ENCODE peak calls at places on chromosome 16, in five cellular contexts. D is mammary epithelial cell, W is keratinocyte, P is fibroblast of lung, Z is neural progenitor cell. O is an unnamed sample.

GRCh38 chr16:8859913-8860881 is 8.6 kb downstream of the CARHSP1 start:
- DNase-seq in D (peak; percentile 24), W (no peak), P (peak; percentile 78), Z (no peak), O (no peak)

GRCh38 chr16:84827131-84827574 is 7.4 kb downstream of the CRISPLD2 start:
- DNase-seq in D (no peak), W (no peak), P (peak; percentile 60), Z (no peak), O (peak; percentile 5)

GRCh38 chr16:65118866-65119265 is 3.0 kb downstream of the CDH11 start:
- DNase-seq in D (no peak), W (no peak), P (no peak), Z (no peak), O (no peak)

GRCh38 chr16:8760021-8760420 is 37.4 kb downstream of the TMEM186 start:
- DNase-seq in D (no peak), W (no peak), P (no peak), Z (no peak), O (no peak)

GRCh38 chr16:22220714-22221113 is 14.6 kb downstream of the EEF2K start:
- DNase-seq in D (no peak), W (no peak), P (no peak), Z (no peak), O (peak; percentile 91)

GRCh38 chr16:49024896-49025295 is 256.7 kb downstream of the CBLN1 start:
- DNase-seq in D (no peak), W (no peak), P (no peak), Z (no peak), O (no peak)

GRCh38 chr16:17748005-17748719 is 277.4 kb upstream of the XYLT1 start:
- DNase-seq in D (no peak), W (no peak), P (no peak), Z (peak; percentile 43), O (no peak)

GRCh38 chr16:71373073-71373472 is 14.6 kb downstream of the CALB2 start:
- DNase-seq in D (no peak), W (no peak), P (no peak), Z (no peak), O (peak; percentile 29)

GRCh38 chr16:27215660-27216059 is 12.3 kb downstream of the KDM8 start:
- DNase-seq in D (no peak), W (no peak), P (no peak), Z (no peak), O (no peak)

GRCh38 chr16:2056077-2056476 is 8.3 kb downstream of the TSC2 start:
- DNase-seq in D (no peak), W (no peak), P (no peak), Z (no peak), O (peak; percentile 91)

GRCh38 chr16:31085371-31085770 is 3.4 kb downstream of the PRSS53 start:
- DNase-seq in D (no peak), W (no peak), P (no peak), Z (no peak), O (peak; percentile 82)

GRCh38 chr16:72938426-72939164 is 109.3 kb downstream of the ZFHX3 start:
- DNase-seq in D (peak; percentile 32), W (no peak), P (peak; percentile 94), Z (peak; percentile 32), O (peak; percentile 94)

GRCh38 chr16:27426423-27427408 is 24.7 kb downstream of the IL21R start:
- DNase-seq in D (peak; percentile 92), W (no peak), P (peak; percentile 88), Z (no peak), O (peak; percentile 97)

GRCh38 chr16:72240949-72241348 is 69.0 kb upstream of the PMFBP1 start:
- DNase-seq in D (no peak), W (no peak), P (no peak), Z (no peak), O (no peak)

GRCh38 chr16:73071131-73071940 is 23.4 kb upstream of the ZFHX3 start:
- DNase-seq in D (no peak), W (no peak), P (peak; percentile 49), Z (peak; percentile 73), O (peak; percentile 87)

GRCh38 chr16:52976539-52977167 is 76.0 kb downstream of the CHD9NB start:
- DNase-seq in D (peak; percentile 52), W (no peak), P (peak; percentile 18), Z (peak; percentile 30), O (peak; percentile 57)

GRCh38 chr16:17448640-17449638 is 21.8 kb downstream of the XYLT1 start:
- DNase-seq in D (no peak), W (no peak), P (no peak), Z (no peak), O (no peak)

GRCh38 chr16:85395913-85396878 is 216.9 kb upstream of the GSE1 start:
- DNase-seq in D (peak; percentile 71), W (no peak), P (peak; percentile 34), Z (no peak), O (peak; percentile 91)

GRCh38 chr16:61295311-61295710 is 740.9 kb downstream of the CDH8 start:
- DNase-seq in D (peak; percentile 16), W (no peak), P (no peak), Z (no peak), O (peak; percentile 18)

GRCh38 chr16:81863630-81864352 is 84.7 kb downstream of the PLCG2 start:
- DNase-seq in D (no peak), W (no peak), P (no peak), Z (peak; percentile 33), O (no peak)

GRCh38 chr16:57281791-57282190 is 2.7 kb downstream of the PLLP start:
- DNase-seq in D (no peak), W (no peak), P (no peak), Z (no peak), O (peak; percentile 70)

GRCh38 chr16:23128056-23128455 is 21.2 kb downstream of the USP31 start:
- DNase-seq in D (peak; percentile 33), W (no peak), P (no peak), Z (no peak), O (no peak)

GRCh38 chr16:25372716-25373115 is 115.1 kb upstream of the ZKSCAN2 start:
- DNase-seq in D (no peak), W (no peak), P (no peak), Z (no peak), O (no peak)

GRCh38 chr16:35560637-35560984 is 2101.2 kb downstream of the TP53TG3F start:
- DNase-seq in D (no peak), W (no peak), P (no peak), Z (no peak), O (no peak)

GRCh38 chr16:35562471-35562870 is 2103.1 kb downstream of the TP53TG3F start:
- DNase-seq in D (no peak), W (peak; percentile 62), P (no peak), Z (no peak), O (no peak)

GRCh38 chr16:35562919-35563318 is 2103.5 kb downstream of the TP53TG3F start:
- DNase-seq in D (no peak), W (no peak), P (no peak), Z (no peak), O (no peak)

GRCh38 chr16:35559911-35560636 is 2100.7 kb downstream of the TP53TG3F start:
- DNase-seq in D (no peak), W (no peak), P (no peak), Z (no peak), O (no peak)

DNA sequence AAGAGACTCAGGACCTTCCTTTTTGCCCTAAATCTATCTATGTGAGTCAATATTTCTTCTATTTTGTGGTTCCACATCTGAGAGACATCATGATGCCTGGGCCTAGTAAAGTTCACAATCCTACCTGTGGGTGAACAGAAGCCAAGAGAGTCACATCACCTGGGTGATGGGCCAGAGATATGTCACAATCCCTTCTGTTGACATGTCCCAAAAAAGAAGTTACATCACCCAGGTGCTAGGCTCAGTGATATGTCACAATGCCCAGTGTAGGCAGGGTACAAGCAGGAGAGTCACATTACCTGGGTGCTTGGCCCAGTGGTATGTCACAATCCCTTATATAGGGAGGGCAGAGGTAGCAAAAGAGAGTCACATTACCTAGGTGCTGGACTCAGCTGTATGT is 2101.9 kb downstream of the TP53TG3F start:
- DNase-seq in D (no peak), W (no peak), P (no peak), Z (no peak), O (no peak)
- H3K9me3 ChIP-seq in D (peaks cover 9% of the 10 kb centered on the region), W (no peaks in the 10 kb centered on the region), P (no peaks in the 10 kb centered on the region), Z (peaks cover 20% of the 10 kb centered on the region), O (peaks cover 5% of the 10 kb centered on the region)

GRCh38 chr16:12171706-12172105 is 195.2 kb downstream of the SNX29 start:
- DNase-seq in D (no peak), W (no peak), P (no peak), Z (no peak), O (no peak)

GRCh38 chr16:12173121-12173520 is 196.6 kb downstream of the SNX29 start:
- DNase-seq in D (no peak), W (no peak), P (no peak), Z (no peak), O (no peak)

GRCh38 chr16:12170103-12171025 is 193.8 kb downstream of the SNX29 start:
- DNase-seq in D (no peak), W (no peak), P (peak; percentile 37), Z (no peak), O (peak; percentile 78)

GRCh38 chr16:12172343-12172742 is 195.8 kb downstream of the SNX29 start:
- DNase-seq in D (no peak), W (no peak), P (no peak), Z (no peak), O (no peak)

DNA sequence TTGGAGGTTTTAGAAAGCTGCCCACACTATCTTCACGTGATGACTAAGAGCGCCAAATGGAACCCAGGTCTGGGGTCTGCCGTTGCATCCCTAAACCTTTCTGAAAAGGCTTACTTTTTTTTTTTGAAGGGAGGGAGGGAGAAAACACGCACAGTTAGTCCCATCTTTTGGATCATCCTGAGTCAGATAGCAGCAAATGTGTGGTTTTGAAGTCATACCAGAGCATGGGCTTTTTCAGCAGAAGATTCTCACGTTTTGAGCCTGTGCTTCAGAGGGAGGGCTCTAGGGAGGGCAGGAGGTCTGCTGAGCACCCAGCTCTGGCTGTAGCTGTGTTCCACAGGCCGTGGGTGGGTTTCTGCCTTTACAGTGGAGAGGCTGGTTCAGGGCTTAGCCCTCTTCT is 194.7 kb downstream of the SNX29 start:
- DNase-seq in D (no peak), W (no peak), P (no peak), Z (no peak), O (peak; percentile 92)
- H3K79me2 ChIP-seq in D (no peaks in the 10 kb centered on the region), W (no peaks in the 10 kb centered on the region), P (no peaks in the 10 kb centered on the region), Z (no peaks in the 10 kb centered on the region), O (no peaks in the 10 kb centered on the region)

DNA sequence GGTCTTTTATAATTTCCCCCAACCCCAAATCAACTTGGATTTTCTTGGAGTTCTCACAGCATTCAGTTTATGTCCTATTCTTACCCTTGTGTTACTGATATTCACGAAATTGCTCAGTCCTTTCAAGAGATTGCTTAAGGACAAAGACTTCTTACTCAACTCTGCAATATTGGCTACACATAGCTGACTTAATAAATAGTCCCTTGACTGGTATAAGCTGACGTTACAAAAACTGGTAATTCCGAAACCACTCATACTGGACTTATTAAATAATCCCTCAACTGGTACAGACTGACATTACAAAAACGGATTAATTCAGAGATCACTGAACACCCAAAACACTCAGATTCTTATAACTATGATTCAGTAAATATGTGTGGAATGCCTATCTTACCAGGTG is 860 bp downstream of the TIGD7 start:
- DNase-seq in D (no peak), W (no peak), P (peak; percentile 31), Z (no peak), O (no peak)
- H3K9me3 ChIP-seq in D (peaks cover 39% of the 10 kb centered on the region), W (peaks cover 11% of the 10 kb centered on the region), P (peaks cover 2% of the 10 kb centered on the region), Z (peaks cover 31% of the 10 kb centered on the region), O (peaks cover 4% of the 10 kb centered on the region)

GRCh38 chr16:123971-124370 is 14.5 kb downstream of the NPRL3 start:
- DNase-seq in D (no peak), W (no peak), P (no peak), Z (no peak), O (no peak)

GRCh38 chr16:132120-132519 is 6.4 kb downstream of the NPRL3 start:
- DNase-seq in D (no peak), W (no peak), P (no peak), Z (no peak), O (no peak)

GRCh38 chr16:130533-131173 is 7.8 kb downstream of the NPRL3 start:
- DNase-seq in D (no peak), W (no peak), P (no peak), Z (no peak), O (no peak)

GRCh38 chr16:129075-129474 is 9.4 kb downstream of the NPRL3 start:
- DNase-seq in D (no peak), W (no peak), P (no peak), Z (no peak), O (peak; percentile 85)
- H3K79me2 ChIP-seq in D (peaks cover 47% of the 10 kb centered on the region), W (peaks cover 22% of the 10 kb centered on the region), P (peaks cover 6% of the 10 kb centered on the region), Z (peaks cover 8% of the 10 kb centered on the region), O (peaks cover 50% of the 10 kb centered on the region)

O was measured in osteoblast.